ENCODE peak calls at places on chromosomes 11 and 22, in six cellular contexts. One of them, this sample, is unnamed.

GRCh38 chr11:44007746-44008501 is 39.9 kb upstream of the ACCSL start:
- DNase-seq in mesendoderm: peak
- DNase-seq in IMR-90: no peak
- DNase-seq in neuronal stem cell: no peak
- DNase-seq in H1: peak
- DNase-seq in H9: peak
- DNase-seq in this sample: no peak

GRCh38 chr11:14500181-14500651 is 605 bp upstream of the COPB1 start:
- DNase-seq in neuronal stem cell: peak
- DNase-seq in H9: no peak
- DNase-seq in H1: no peak
- DNase-seq in IMR-90: peak
- DNase-seq in mesendoderm: peak
- DNase-seq in this sample: peak

GRCh38 chr22:45888221-45889092 is 88.5 kb downstream of the WNT7B start:
- DNase-seq in H9: no peak
- DNase-seq in mesendoderm: no peak
- DNase-seq in H1: no peak
- DNase-seq in IMR-90: no peak
- DNase-seq in neuronal stem cell: no peak
- DNase-seq in this sample: no peak

GRCh38 chr11:61793084-61793828 is 545 bp downstream of the FEN1 start:
- DNase-seq in H1: no peak
- DNase-seq in mesendoderm: no peak
- DNase-seq in IMR-90: no peak
- DNase-seq in H9: no peak
- DNase-seq in neuronal stem cell: no peak
- DNase-seq in this sample: no peak

GRCh38 chr11:125301301-125301700 is 136.8 kb downstream of the PKNOX2 start:
- DNase-seq in IMR-90: no peak
- DNase-seq in mesendoderm: no peak
- DNase-seq in H9: no peak
- DNase-seq in H1: no peak
- DNase-seq in neuronal stem cell: no peak
- DNase-seq in this sample: no peak

GRCh38 chr22:19832476-19833108 is 22.1 kb downstream of the GNB1L start:
- DNase-seq in neuronal stem cell: no peak
- DNase-seq in IMR-90: no peak
- DNase-seq in H9: no peak
- DNase-seq in mesendoderm: no peak
- DNase-seq in H1: peak
- DNase-seq in this sample: no peak

GRCh38 chr11:77468527-77468926 is 5.4 kb downstream of the PAK1 start:
- DNase-seq in IMR-90: no peak
- DNase-seq in neuronal stem cell: no peak
- DNase-seq in mesendoderm: no peak
- DNase-seq in H1: no peak
- DNase-seq in H9: no peak
- DNase-seq in this sample: no peak

GRCh38 chr22:35299217-35299716 is 427 bp upstream of the TOM1 start:
- DNase-seq in IMR-90: no peak
- DNase-seq in H9: no peak
- DNase-seq in mesendoderm: no peak
- DNase-seq in H1: no peak
- DNase-seq in neuronal stem cell: peak
- DNase-seq in this sample: no peak

GRCh38 chr11:34205326-34206035 is 100.1 kb downstream of the NAT10 start:
- DNase-seq in mesendoderm: no peak
- DNase-seq in H9: no peak
- DNase-seq in IMR-90: peak
- DNase-seq in H1: no peak
- DNase-seq in neuronal stem cell: no peak
- DNase-seq in this sample: no peak

GRCh38 chr11:73273246-73273890 is 1.2 kb downstream of the P2RY6 start:
- DNase-seq in IMR-90: no peak
- DNase-seq in H1: no peak
- DNase-seq in neuronal stem cell: no peak
- DNase-seq in mesendoderm: no peak
- DNase-seq in H9: no peak
- DNase-seq in this sample: no peak

GRCh38 chr11:68596231-68596630 is 88.1 kb upstream of the GAL start:
- DNase-seq in IMR-90: no peak
- DNase-seq in neuronal stem cell: no peak
- DNase-seq in H1: no peak
- DNase-seq in mesendoderm: no peak
- DNase-seq in H9: no peak
- DNase-seq in this sample: no peak

GRCh38 chr11:131235328-131236298 is 134.8 kb upstream of the NTM start:
- DNase-seq in H1: no peak
- DNase-seq in mesendoderm: no peak
- DNase-seq in H9: peak
- DNase-seq in neuronal stem cell: no peak
- DNase-seq in IMR-90: no peak
- DNase-seq in this sample: no peak

GRCh38 chr11:93572621-93573020 is 29.4 kb upstream of the SMCO4 start:
- DNase-seq in mesendoderm: no peak
- DNase-seq in H9: no peak
- DNase-seq in IMR-90: no peak
- DNase-seq in H1: no peak
- DNase-seq in neuronal stem cell: no peak
- DNase-seq in this sample: no peak

GRCh38 chr11:93606721-93607120 is 54.8 kb upstream of the CEP295 start:
- DNase-seq in H9: no peak
- DNase-seq in neuronal stem cell: no peak
- DNase-seq in H1: no peak
- DNase-seq in mesendoderm: no peak
- DNase-seq in IMR-90: no peak
- DNase-seq in this sample: no peak

GRCh38 chr22:23750374-23750743 is 553 bp downstream of the ZNF70 start:
- DNase-seq in neuronal stem cell: no peak
- DNase-seq in mesendoderm: no peak
- DNase-seq in H9: no peak
- DNase-seq in IMR-90: no peak
- DNase-seq in H1: no peak
- DNase-seq in this sample: peak
- H3K4ac ChIP-seq in neuronal stem cell: no peak
- H3K4ac ChIP-seq in mesendoderm: no peak
- H3K4ac ChIP-seq in H9: no peak
- H3K4ac ChIP-seq in IMR-90: peak
- H3K4ac ChIP-seq in H1: no peak
- H3K4ac ChIP-seq in this sample: peak

DNA sequence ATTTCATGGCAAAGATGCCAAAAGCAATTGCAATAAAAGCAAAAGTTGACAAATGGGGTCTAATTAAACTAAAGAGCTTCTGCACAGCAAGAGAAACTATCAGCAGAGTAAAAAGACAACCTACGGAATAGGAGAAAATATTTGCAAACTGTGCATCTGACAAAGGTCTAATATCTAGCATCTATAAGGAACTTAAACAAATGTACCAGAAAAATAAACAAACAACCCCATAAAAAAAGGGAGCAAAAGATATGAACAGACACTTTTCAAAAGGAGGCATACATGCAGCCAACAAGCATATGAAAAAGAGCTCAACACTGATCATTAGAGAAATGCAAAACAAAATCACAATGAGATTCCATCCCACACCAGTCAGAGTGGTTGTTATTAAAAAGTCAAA is 60.3 kb downstream of the AASDHPPT start:
- DNase-seq in H1: no peak
- DNase-seq in IMR-90: no peak
- DNase-seq in mesendoderm: no peak
- DNase-seq in H9: no peak
- DNase-seq in neuronal stem cell: no peak
- DNase-seq in this sample: no peak
- H2AK5ac ChIP-seq in H1: no peak
- H2AK5ac ChIP-seq in IMR-90: no peak
- H2AK5ac ChIP-seq in mesendoderm: no peak
- H2AK5ac ChIP-seq in H9: no peak
- H2AK5ac ChIP-seq in neuronal stem cell: no peak
- H2AK5ac ChIP-seq in this sample: no peak

GRCh38 chr11:65717906-65718305 is 2.7 kb downstream of the RNASEH2C start:
- DNase-seq in IMR-90: no peak
- DNase-seq in mesendoderm: no peak
- DNase-seq in H1: no peak
- DNase-seq in neuronal stem cell: no peak
- DNase-seq in H9: no peak
- DNase-seq in this sample: no peak

GRCh38 chr11:65718531-65718930 is 2.1 kb downstream of the RNASEH2C start:
- DNase-seq in H9: no peak
- DNase-seq in IMR-90: no peak
- DNase-seq in mesendoderm: no peak
- DNase-seq in H1: no peak
- DNase-seq in neuronal stem cell: no peak
- DNase-seq in this sample: no peak

GRCh38 chr11:65718964-65719492 is 1.6 kb downstream of the RNASEH2C start:
- DNase-seq in H9: no peak
- DNase-seq in mesendoderm: no peak
- DNase-seq in IMR-90: peak
- DNase-seq in H1: no peak
- DNase-seq in neuronal stem cell: no peak
- DNase-seq in this sample: no peak

GRCh38 chr11:65720237-65720934 is at the start of gene RNASEH2C:
- DNase-seq in IMR-90: peak
- DNase-seq in mesendoderm: peak
- DNase-seq in neuronal stem cell: peak
- DNase-seq in H1: peak
- DNase-seq in H9: peak
- DNase-seq in this sample: peak

GRCh38 chr11:65719887-65720236 is 736 bp downstream of the RNASEH2C start:
- DNase-seq in H9: no peak
- DNase-seq in H1: no peak
- DNase-seq in IMR-90: peak
- DNase-seq in mesendoderm: no peak
- DNase-seq in neuronal stem cell: no peak
- DNase-seq in this sample: peak
- H3K4ac ChIP-seq in H9: no peak
- H3K4ac ChIP-seq in H1: no peak
- H3K4ac ChIP-seq in IMR-90: peak
- H3K4ac ChIP-seq in mesendoderm: no peak
- H3K4ac ChIP-seq in neuronal stem cell: no peak
- H3K4ac ChIP-seq in this sample: peak

GRCh38 chr11:121466063-121466794 is 13.5 kb upstream of the SORL1-AS1 start:
- DNase-seq in mesendoderm: peak
- DNase-seq in H9: peak
- DNase-seq in IMR-90: peak
- DNase-seq in neuronal stem cell: no peak
- DNase-seq in H1: peak
- DNase-seq in this sample: peak
- H2AK5ac ChIP-seq in mesendoderm: no peak
- H2AK5ac ChIP-seq in H9: no peak
- H2AK5ac ChIP-seq in IMR-90: peak
- H2AK5ac ChIP-seq in neuronal stem cell: no peak
- H2AK5ac ChIP-seq in H1: peak
- H2AK5ac ChIP-seq in this sample: no peak

GRCh38 chr11:117198613-117199012 is 557 bp upstream of the TAGLN start:
- DNase-seq in neuronal stem cell: no peak
- DNase-seq in mesendoderm: no peak
- DNase-seq in H1: no peak
- DNase-seq in H9: no peak
- DNase-seq in IMR-90: no peak
- DNase-seq in this sample: no peak
- H3K4ac ChIP-seq in neuronal stem cell: no peak
- H3K4ac ChIP-seq in mesendoderm: peak
- H3K4ac ChIP-seq in H1: no peak
- H3K4ac ChIP-seq in H9: peak
- H3K4ac ChIP-seq in IMR-90: peak
- H3K4ac ChIP-seq in this sample: peak

GRCh38 chr11:103749158-103749557 is 287.3 kb upstream of the DDI1 start:
- DNase-seq in neuronal stem cell: no peak
- DNase-seq in mesendoderm: no peak
- DNase-seq in H1: no peak
- DNase-seq in IMR-90: peak
- DNase-seq in H9: no peak
- DNase-seq in this sample: no peak
- H2AK5ac ChIP-seq in neuronal stem cell: no peak
- H2AK5ac ChIP-seq in mesendoderm: no peak
- H2AK5ac ChIP-seq in H1: no peak
- H2AK5ac ChIP-seq in IMR-90: no peak
- H2AK5ac ChIP-seq in H9: no peak
- H2AK5ac ChIP-seq in this sample: no peak

GRCh38 chr22:38656256-38657148 is at the start of the genes CBY1 and FAM227A:
- DNase-seq in H9: peak
- DNase-seq in H1: peak
- DNase-seq in IMR-90: peak
- DNase-seq in neuronal stem cell: peak
- DNase-seq in mesendoderm: peak
- DNase-seq in this sample: peak
- H3K4ac ChIP-seq in H9: no peak
- H3K4ac ChIP-seq in H1: no peak
- H3K4ac ChIP-seq in IMR-90: peak
- H3K4ac ChIP-seq in neuronal stem cell: no peak
- H3K4ac ChIP-seq in mesendoderm: no peak
- H3K4ac ChIP-seq in this sample: no peak